ENCODE peak calls at places on chromosomes 1 and 21, in five cellular contexts. One of them, this sample, is unnamed.

GRCh38 chr1:180566495-180566894 is 7.7 kb downstream of the OVAAL start:
- DNase-seq in right lobe of liver: no peak
- DNase-seq in endothelial cell: no peak
- DNase-seq in fibroblast of pulmonary artery: no peak
- DNase-seq in GM10248: no peak
- DNase-seq in this sample: no peak

GRCh38 chr1:94757931-94758330 is 62.2 kb upstream of the SLC44A3 start:
- DNase-seq in endothelial cell: no peak
- DNase-seq in fibroblast of pulmonary artery: peak
- DNase-seq in right lobe of liver: no peak
- DNase-seq in GM10248: no peak
- DNase-seq in this sample: no peak

GRCh38 chr21:44765231-44766013 is 36.2 kb downstream of the UBE2G2 start:
- DNase-seq in right lobe of liver: no peak
- DNase-seq in endothelial cell: no peak
- DNase-seq in GM10248: no peak
- DNase-seq in fibroblast of pulmonary artery: no peak
- DNase-seq in this sample: peak

GRCh38 chr1:31470794-31471315 is 57.8 kb downstream of the SERINC2 start:
- DNase-seq in right lobe of liver: no peak
- DNase-seq in fibroblast of pulmonary artery: no peak
- DNase-seq in GM10248: no peak
- DNase-seq in endothelial cell: no peak
- DNase-seq in this sample: peak

GRCh38 chr1:232629250-232630046 is 485 bp downstream of the SIPA1L2 start:
- DNase-seq in endothelial cell: peak
- DNase-seq in right lobe of liver: peak
- DNase-seq in fibroblast of pulmonary artery: peak
- DNase-seq in GM10248: no peak
- DNase-seq in this sample: no peak

GRCh38 chr1:20403423-20404145 is 82.4 kb downstream of the CAMK2N1 start:
- DNase-seq in endothelial cell: no peak
- DNase-seq in right lobe of liver: no peak
- DNase-seq in GM10248: no peak
- DNase-seq in fibroblast of pulmonary artery: no peak
- DNase-seq in this sample: no peak

GRCh38 chr1:77238463-77238862 is 19.2 kb upstream of the PIGK start:
- DNase-seq in GM10248: no peak
- DNase-seq in fibroblast of pulmonary artery: no peak
- DNase-seq in right lobe of liver: no peak
- DNase-seq in endothelial cell: no peak
- DNase-seq in this sample: no peak

GRCh38 chr1:15696956-15697521 is 12.9 kb downstream of the PLEKHM2 start:
- DNase-seq in right lobe of liver: no peak
- DNase-seq in endothelial cell: no peak
- DNase-seq in fibroblast of pulmonary artery: no peak
- DNase-seq in GM10248: peak
- DNase-seq in this sample: no peak

GRCh38 chr1:228156518-228156875 is 6.8 kb downstream of the GJC2 start:
- DNase-seq in endothelial cell: no peak
- DNase-seq in GM10248: no peak
- DNase-seq in fibroblast of pulmonary artery: no peak
- DNase-seq in right lobe of liver: peak
- DNase-seq in this sample: no peak

GRCh38 chr1:210143465-210144062 is 89.0 kb upstream of the SERTAD4 start:
- DNase-seq in right lobe of liver: peak
- DNase-seq in endothelial cell: peak
- DNase-seq in fibroblast of pulmonary artery: peak
- DNase-seq in GM10248: peak
- DNase-seq in this sample: peak

GRCh38 chr1:60895167-60896124 is 186.9 kb upstream of the NFIA start:
- DNase-seq in fibroblast of pulmonary artery: peak
- DNase-seq in endothelial cell: no peak
- DNase-seq in GM10248: no peak
- DNase-seq in right lobe of liver: no peak
- DNase-seq in this sample: no peak

GRCh38 chr1:175576870-175577269 is 166.5 kb downstream of the TNR start:
- DNase-seq in GM10248: no peak
- DNase-seq in right lobe of liver: no peak
- DNase-seq in fibroblast of pulmonary artery: no peak
- DNase-seq in endothelial cell: no peak
- DNase-seq in this sample: no peak

GRCh38 chr1:172547071-172547470 is 14.1 kb downstream of the SUCO start:
- DNase-seq in endothelial cell: no peak
- DNase-seq in fibroblast of pulmonary artery: no peak
- DNase-seq in right lobe of liver: no peak
- DNase-seq in GM10248: no peak
- DNase-seq in this sample: no peak

GRCh38 chr1:115655307-115655664 is 13.5 kb downstream of the VANGL1 start:
- DNase-seq in GM10248: no peak
- DNase-seq in endothelial cell: no peak
- DNase-seq in fibroblast of pulmonary artery: no peak
- DNase-seq in right lobe of liver: no peak
- DNase-seq in this sample: no peak

GRCh38 chr21:35020446-35020845 is 28.7 kb downstream of the RUNX1 start:
- DNase-seq in GM10248: no peak
- DNase-seq in right lobe of liver: no peak
- DNase-seq in endothelial cell: no peak
- DNase-seq in fibroblast of pulmonary artery: no peak
- DNase-seq in this sample: no peak

GRCh38 chr1:168178638-168179410 is at the start of gene TIPRL:
- DNase-seq in right lobe of liver: peak
- DNase-seq in GM10248: peak
- DNase-seq in fibroblast of pulmonary artery: peak
- DNase-seq in endothelial cell: peak
- DNase-seq in this sample: peak

GRCh38 chr1:169594391-169594790 is 8.1 kb upstream of the F5 start:
- DNase-seq in GM10248: peak
- DNase-seq in right lobe of liver: no peak
- DNase-seq in endothelial cell: no peak
- DNase-seq in fibroblast of pulmonary artery: no peak
- DNase-seq in this sample: no peak

GRCh38 chr1:62389531-62389930 is 47.3 kb upstream of the USP1 start:
- DNase-seq in fibroblast of pulmonary artery: no peak
- DNase-seq in right lobe of liver: no peak
- DNase-seq in GM10248: no peak
- DNase-seq in endothelial cell: no peak
- DNase-seq in this sample: peak

GRCh38 chr1:62394646-62395045 is 42.2 kb upstream of the USP1 start:
- DNase-seq in fibroblast of pulmonary artery: no peak
- DNase-seq in GM10248: no peak
- DNase-seq in endothelial cell: peak
- DNase-seq in right lobe of liver: no peak
- DNase-seq in this sample: no peak

GRCh38 chr1:62392951-62393350 is 43.9 kb upstream of the USP1 start:
- DNase-seq in fibroblast of pulmonary artery: no peak
- DNase-seq in right lobe of liver: no peak
- DNase-seq in endothelial cell: no peak
- DNase-seq in GM10248: no peak
- DNase-seq in this sample: no peak

GRCh38 chr1:62395291-62395690 is 41.6 kb upstream of the USP1 start:
- DNase-seq in fibroblast of pulmonary artery: no peak
- DNase-seq in GM10248: no peak
- DNase-seq in endothelial cell: no peak
- DNase-seq in right lobe of liver: no peak
- DNase-seq in this sample: no peak

DNA sequence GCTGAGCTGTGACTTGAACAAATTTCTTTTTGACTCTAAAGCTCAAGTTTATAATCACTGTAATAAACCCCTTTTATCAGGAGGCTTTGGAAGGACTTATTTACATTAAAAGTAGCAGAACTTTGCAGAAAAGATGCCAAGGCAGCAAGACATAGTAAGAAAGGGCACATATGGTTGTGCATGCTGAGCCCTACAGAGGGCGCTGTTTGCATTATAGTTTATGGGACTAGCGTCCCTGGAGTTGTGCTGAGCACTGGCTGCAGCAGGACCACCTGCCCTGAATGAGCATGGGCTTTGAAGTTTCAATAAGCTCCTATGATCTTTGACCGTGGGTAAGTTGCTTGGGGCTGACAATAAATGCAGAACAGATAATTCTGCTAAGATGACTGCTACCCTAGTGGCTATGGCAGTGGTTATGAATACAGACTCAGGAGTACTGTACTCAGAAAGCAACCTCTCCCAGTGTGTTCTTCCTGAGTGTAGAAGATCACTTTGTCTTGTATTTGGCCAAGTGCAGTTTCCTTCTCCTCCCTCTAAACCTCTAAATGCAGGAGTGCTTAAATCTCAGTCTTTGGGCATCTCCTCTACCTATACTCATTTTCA is 45.4 kb upstream of the USP1 start:
- DNase-seq in endothelial cell: peak
- DNase-seq in right lobe of liver: no peak
- DNase-seq in GM10248: peak
- DNase-seq in fibroblast of pulmonary artery: no peak
- DNase-seq in this sample: no peak
- TF ChIP-seq CTCF in endothelial cell: peak
- TF ChIP-seq CTCF in right lobe of liver: no peak
- TF ChIP-seq CTCF in GM10248: peak
- TF ChIP-seq CTCF in fibroblast of pulmonary artery: peak
- TF ChIP-seq CTCF in this sample: peak

DNA sequence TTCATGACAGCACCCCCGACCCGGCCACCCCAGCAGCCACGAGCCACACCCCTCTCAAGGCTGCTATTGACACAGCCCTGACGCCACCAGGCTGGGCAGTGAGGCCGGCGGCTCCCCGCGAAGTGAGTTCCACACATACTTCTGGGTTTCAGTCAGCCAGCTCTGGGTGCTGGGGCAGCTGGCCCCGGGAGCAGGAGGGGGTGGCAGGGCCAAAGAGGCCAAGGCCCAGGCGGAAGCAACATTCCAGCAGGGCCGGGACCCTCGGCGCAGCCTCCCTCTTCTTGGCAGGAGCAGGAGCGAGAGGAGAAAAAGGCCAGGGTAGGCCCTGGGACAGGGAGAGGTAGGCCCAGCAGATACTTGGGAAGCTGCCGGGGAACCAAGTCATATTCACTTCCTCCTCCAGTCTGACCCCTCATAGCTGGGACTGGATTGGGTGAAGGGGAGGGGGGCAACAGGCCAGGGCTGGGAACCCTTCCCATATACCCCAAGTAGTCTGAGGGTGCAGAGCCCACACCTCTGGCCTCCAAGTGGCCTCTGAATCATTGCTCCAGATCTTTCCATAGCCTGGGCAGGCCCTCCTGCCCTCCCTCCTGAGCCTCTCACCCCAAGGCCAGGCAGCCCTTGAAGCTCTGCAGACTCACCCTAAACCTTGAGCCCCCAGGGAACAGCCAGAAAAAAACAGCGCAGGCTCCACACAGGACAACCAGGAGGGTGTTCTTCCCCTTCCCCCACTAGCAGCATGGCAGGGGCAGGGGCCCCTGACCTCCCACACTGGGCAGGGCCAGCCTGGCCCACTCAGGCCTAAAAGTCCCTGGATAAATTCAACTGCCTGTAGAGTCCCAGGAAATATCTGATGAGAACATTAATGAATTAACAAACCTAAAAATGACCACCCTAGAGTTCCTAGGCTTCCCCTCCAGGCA is 5.7 kb downstream of the HSPG2 start:
- DNase-seq in GM10248: no peak
- DNase-seq in fibroblast of pulmonary artery: peak
- DNase-seq in endothelial cell: no peak
- DNase-seq in right lobe of liver: no peak
- DNase-seq in this sample: peak
- TF ChIP-seq CTCF in GM10248: no peak
- TF ChIP-seq CTCF in fibroblast of pulmonary artery: no peak
- TF ChIP-seq CTCF in endothelial cell: no peak
- TF ChIP-seq CTCF in right lobe of liver: no peak
- TF ChIP-seq CTCF in this sample: no peak

GRCh38 chr1:197980457-197980856 is 63.3 kb downstream of the LHX9 start:
- DNase-seq in endothelial cell: no peak
- DNase-seq in right lobe of liver: no peak
- DNase-seq in fibroblast of pulmonary artery: no peak
- DNase-seq in GM10248: no peak
- DNase-seq in this sample: no peak
- TF ChIP-seq CTCF in endothelial cell: no peak
- TF ChIP-seq CTCF in right lobe of liver: no peak
- TF ChIP-seq CTCF in fibroblast of pulmonary artery: no peak
- TF ChIP-seq CTCF in GM10248: no peak
- TF ChIP-seq CTCF in this sample: no peak

GRCh38 chr1:21586926-21587601 is 77.8 kb downstream of the ALPL start:
- DNase-seq in right lobe of liver: no peak
- DNase-seq in endothelial cell: no peak
- DNase-seq in fibroblast of pulmonary artery: peak
- DNase-seq in GM10248: no peak
- DNase-seq in this sample: peak
- TF ChIP-seq CTCF in right lobe of liver: no peak
- TF ChIP-seq CTCF in endothelial cell: no peak
- TF ChIP-seq CTCF in fibroblast of pulmonary artery: no peak
- TF ChIP-seq CTCF in GM10248: no peak
- TF ChIP-seq CTCF in this sample: no peak

DNA sequence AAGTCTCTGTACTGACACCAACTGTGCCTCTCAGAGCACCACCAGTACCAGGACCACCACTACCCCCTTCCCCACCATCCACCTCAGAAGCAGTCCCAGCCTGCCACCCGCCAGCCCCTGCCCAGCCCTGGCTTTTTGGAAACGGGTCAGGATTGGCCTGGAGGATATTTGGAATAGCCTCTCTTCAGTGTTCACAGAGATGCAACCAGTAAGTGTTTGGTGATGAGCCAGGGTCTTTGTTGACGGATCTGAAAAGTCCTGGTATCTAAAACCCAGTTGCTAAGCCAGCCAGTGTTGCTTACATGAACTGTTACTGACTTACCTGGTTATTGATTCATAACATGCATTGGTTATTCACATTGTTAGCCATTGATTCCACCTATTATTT is 1.1 kb downstream of the C1orf56 start:
- DNase-seq in right lobe of liver: no peak
- DNase-seq in endothelial cell: no peak
- DNase-seq in fibroblast of pulmonary artery: no peak
- DNase-seq in GM10248: no peak
- DNase-seq in this sample: no peak
- TF ChIP-seq CTCF in right lobe of liver: peak
- TF ChIP-seq CTCF in endothelial cell: no peak
- TF ChIP-seq CTCF in fibroblast of pulmonary artery: no peak
- TF ChIP-seq CTCF in GM10248: no peak
- TF ChIP-seq CTCF in this sample: peak

DNA sequence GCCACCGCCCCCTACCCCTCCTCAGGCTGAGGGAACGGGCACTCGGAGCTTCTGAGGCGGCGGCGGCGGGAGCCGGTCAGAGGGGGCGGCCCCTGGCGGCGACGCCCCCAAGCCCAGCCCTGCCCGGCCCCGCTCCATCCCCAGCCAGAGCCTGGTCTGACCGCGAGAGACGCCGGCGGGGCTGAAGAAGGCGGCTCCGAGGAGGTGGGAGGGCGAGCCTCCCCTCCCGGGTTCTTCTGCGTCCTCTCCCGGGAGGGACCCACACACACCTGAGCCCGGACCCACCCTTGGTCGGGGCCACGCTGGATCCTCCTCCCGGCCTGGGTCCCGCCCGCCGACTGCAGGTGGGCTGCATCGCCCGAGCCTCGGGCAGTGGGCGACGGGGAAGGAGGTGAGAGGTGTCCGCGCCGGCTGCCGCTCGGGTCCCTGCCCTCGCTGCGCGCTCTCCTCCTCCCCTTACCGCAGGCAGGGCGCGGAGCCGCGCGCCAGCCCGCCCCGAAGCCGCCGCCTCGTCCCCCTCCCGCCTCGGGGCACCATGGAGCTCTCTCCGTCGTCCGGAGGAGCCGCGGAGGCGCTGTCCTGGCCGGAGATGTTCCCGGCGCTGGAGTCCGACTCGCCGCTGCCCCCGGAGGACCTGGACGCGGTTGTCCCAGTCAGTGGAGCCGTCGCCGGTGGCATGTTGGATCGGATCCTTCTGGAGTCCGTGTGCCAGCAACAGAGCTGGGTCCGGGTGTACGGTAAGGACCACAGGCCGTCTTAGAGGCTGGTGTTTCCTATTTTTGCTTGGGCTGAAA is at the start of gene RASAL2:
- DNase-seq in endothelial cell: peak
- DNase-seq in fibroblast of pulmonary artery: peak
- DNase-seq in GM10248: peak
- DNase-seq in right lobe of liver: peak
- DNase-seq in this sample: peak
- TF ChIP-seq CTCF in endothelial cell: no peak
- TF ChIP-seq CTCF in fibroblast of pulmonary artery: peak
- TF ChIP-seq CTCF in GM10248: no peak
- TF ChIP-seq CTCF in right lobe of liver: peak
- TF ChIP-seq CTCF in this sample: peak

This sample was measured in PC-9.